ENCODE peak calls at places on chromosome 19, in four cellular contexts. One of them, this sample, is unnamed.

GRCh38 chr19:39223703-39224279 is 19.7 kb upstream of the SYCN start:
- DNase-seq in A549: no peak
- DNase-seq in pancreas: no peak
- DNase-seq in Caco-2: peak
- DNase-seq in this sample: peak

GRCh38 chr19:45677351-45678230 is 9.6 kb downstream of the GIPR start:
- DNase-seq in Caco-2: peak
- DNase-seq in A549: peak
- DNase-seq in pancreas: peak
- DNase-seq in this sample: no peak

GRCh38 chr19:19488041-19488874 is 27.1 kb downstream of the TSSK6 start:
- DNase-seq in A549: no peak
- DNase-seq in Caco-2: no peak
- DNase-seq in pancreas: peak
- DNase-seq in this sample: peak

GRCh38 chr19:44998025-44998424 is 3.2 kb upstream of the RELB start:
- DNase-seq in A549: no peak
- DNase-seq in Caco-2: no peak
- DNase-seq in pancreas: no peak
- DNase-seq in this sample: no peak

GRCh38 chr19:42250666-42251531 is 4.0 kb downstream of the ERF start:
- DNase-seq in A549: no peak
- DNase-seq in Caco-2: no peak
- DNase-seq in pancreas: peak
- DNase-seq in this sample: no peak

GRCh38 chr19:52138614-52139290 is 986 bp downstream of the ZNF616 start:
- DNase-seq in pancreas: no peak
- DNase-seq in Caco-2: peak
- DNase-seq in A549: no peak
- DNase-seq in this sample: no peak

GRCh38 chr19:458091-459042 is 2.5 kb downstream of the SHC2 start:
- DNase-seq in A549: no peak
- DNase-seq in pancreas: peak
- DNase-seq in Caco-2: no peak
- DNase-seq in this sample: no peak

GRCh38 chr19:1131718-1132552 is 28.1 kb downstream of the GPX4 start:
- DNase-seq in Caco-2: peak
- DNase-seq in pancreas: peak
- DNase-seq in A549: peak
- DNase-seq in this sample: no peak

GRCh38 chr19:50255115-50255514 is 51.7 kb downstream of the MYH14 start:
- DNase-seq in pancreas: no peak
- DNase-seq in Caco-2: no peak
- DNase-seq in A549: no peak
- DNase-seq in this sample: no peak

GRCh38 chr19:38394488-38394887 is 6.0 kb downstream of the SPRED3 start:
- DNase-seq in Caco-2: no peak
- DNase-seq in pancreas: no peak
- DNase-seq in A549: no peak
- DNase-seq in this sample: no peak

GRCh38 chr19:31511098-31511497 is 161.9 kb upstream of the TSHZ3 start:
- DNase-seq in pancreas: no peak
- DNase-seq in Caco-2: no peak
- DNase-seq in A549: no peak
- DNase-seq in this sample: no peak

GRCh38 chr19:38714354-38714778 is 29.9 kb downstream of the CAPN12 start:
- DNase-seq in A549: no peak
- DNase-seq in pancreas: no peak
- DNase-seq in Caco-2: no peak
- DNase-seq in this sample: no peak

GRCh38 chr19:29873024-29873800 is 61.4 kb downstream of the CCNE1 start:
- DNase-seq in pancreas: peak
- DNase-seq in A549: peak
- DNase-seq in Caco-2: peak
- DNase-seq in this sample: no peak

GRCh38 chr19:1133471-1133929 is 29.7 kb downstream of the GPX4 start:
- DNase-seq in Caco-2: peak
- DNase-seq in A549: peak
- DNase-seq in pancreas: no peak
- DNase-seq in this sample: no peak

GRCh38 chr19:3066482-3067049 is 4.3 kb upstream of the TLE5 start:
- DNase-seq in A549: no peak
- DNase-seq in Caco-2: no peak
- DNase-seq in pancreas: no peak
- DNase-seq in this sample: no peak

GRCh38 chr19:30079200-30079599 is 137.2 kb downstream of the URI1 start:
- DNase-seq in A549: no peak
- DNase-seq in Caco-2: no peak
- DNase-seq in pancreas: no peak
- DNase-seq in this sample: no peak

GRCh38 chr19:9009935-9010651 is at the start of gene MUC16:
- DNase-seq in A549: no peak
- DNase-seq in pancreas: no peak
- DNase-seq in Caco-2: no peak
- DNase-seq in this sample: no peak

GRCh38 chr19:4914736-4915501 is 5.6 kb downstream of the UHRF1 start:
- DNase-seq in pancreas: no peak
- DNase-seq in A549: peak
- DNase-seq in Caco-2: peak
- DNase-seq in this sample: peak
- H3K4me3 ChIP-seq in pancreas: no peak
- H3K4me3 ChIP-seq in A549: no peak
- H3K4me3 ChIP-seq in Caco-2: no peak
- H3K4me3 ChIP-seq in this sample: no peak

DNA sequence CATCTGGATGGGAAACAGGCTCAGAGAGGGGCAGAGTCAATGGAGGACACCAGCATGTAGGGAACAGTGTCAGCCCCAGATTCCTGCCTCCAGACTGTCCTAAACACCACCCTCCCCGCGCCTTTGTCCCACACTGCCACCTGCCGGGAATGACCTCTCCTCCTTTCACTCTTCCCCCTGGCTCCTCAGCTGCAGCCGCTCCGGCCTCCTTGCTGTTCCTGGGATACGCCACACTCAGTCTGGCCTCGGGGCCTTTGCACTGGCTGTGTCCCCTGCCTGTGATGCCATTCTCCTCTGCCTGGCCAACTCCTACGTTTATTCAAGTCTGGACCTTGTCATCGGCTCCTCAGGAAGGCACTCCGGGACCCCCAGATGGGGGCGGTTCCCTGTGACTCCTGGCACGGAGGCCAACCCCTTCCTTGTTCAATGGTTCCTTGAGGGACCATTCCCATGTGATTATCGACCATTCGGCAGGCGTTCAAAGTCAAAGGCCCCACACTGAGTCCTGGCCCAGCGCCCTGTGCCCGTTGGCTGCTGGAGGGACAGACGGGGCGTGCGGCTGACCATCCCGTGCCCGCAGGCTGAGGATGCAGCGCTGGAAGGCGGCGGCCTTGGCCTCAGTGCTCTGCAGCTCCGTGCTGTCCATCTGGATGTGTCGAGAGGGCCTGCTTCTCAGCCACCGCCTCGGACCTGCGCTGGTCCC is 15.8 kb downstream of the FUT6 start:
- DNase-seq in Caco-2: peak
- DNase-seq in pancreas: no peak
- DNase-seq in A549: peak
- DNase-seq in this sample: no peak
- TF ChIP-seq CTCF in Caco-2: peak
- TF ChIP-seq CTCF in pancreas: no peak
- TF ChIP-seq CTCF in A549: peak
- TF ChIP-seq CTCF in this sample: peak

DNA sequence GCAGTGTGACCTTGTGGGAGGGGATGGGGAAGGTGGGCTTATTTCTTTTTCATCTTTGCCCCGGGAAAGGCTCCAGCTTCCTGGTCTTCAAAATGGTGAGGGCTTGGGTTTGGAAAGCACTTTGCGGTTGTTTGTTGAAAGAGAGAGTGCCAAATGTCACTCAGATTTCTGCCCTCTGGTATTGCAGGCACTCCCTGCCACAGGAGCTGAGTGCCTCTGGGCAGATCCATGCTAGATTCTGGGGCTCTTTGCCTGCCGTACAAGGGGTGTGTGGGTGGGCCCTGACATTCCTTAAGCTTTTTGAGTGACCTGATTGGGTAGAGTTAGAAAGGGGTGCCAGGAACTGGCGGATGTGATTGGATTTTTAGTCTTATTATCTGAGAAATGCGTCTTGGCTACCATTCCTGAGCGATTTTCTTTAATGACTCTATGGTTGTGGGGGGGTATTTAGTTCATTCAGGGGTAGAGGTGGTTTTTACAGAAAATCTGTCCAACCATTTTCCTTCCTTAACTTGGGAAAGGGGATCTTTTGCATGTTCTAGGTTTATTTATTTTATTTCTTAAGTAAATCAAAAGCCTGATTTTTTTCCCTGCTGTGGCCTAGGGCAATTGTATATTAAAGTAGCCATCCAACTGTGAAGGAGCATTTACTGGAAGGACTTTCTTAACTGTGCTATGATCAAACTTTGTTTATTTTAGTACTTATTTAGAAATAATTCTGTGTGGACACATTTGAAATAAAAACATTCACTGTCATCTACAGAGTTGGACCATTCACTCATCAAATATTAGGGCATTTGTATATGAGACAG is 3.2 kb downstream of the ARHGAP35 start:
- DNase-seq in A549: no peak
- DNase-seq in pancreas: no peak
- DNase-seq in Caco-2: no peak
- DNase-seq in this sample: no peak
- H3K4me3 ChIP-seq in A549: peak
- H3K4me3 ChIP-seq in pancreas: no peak
- H3K4me3 ChIP-seq in Caco-2: peak
- H3K4me3 ChIP-seq in this sample: peak

DNA sequence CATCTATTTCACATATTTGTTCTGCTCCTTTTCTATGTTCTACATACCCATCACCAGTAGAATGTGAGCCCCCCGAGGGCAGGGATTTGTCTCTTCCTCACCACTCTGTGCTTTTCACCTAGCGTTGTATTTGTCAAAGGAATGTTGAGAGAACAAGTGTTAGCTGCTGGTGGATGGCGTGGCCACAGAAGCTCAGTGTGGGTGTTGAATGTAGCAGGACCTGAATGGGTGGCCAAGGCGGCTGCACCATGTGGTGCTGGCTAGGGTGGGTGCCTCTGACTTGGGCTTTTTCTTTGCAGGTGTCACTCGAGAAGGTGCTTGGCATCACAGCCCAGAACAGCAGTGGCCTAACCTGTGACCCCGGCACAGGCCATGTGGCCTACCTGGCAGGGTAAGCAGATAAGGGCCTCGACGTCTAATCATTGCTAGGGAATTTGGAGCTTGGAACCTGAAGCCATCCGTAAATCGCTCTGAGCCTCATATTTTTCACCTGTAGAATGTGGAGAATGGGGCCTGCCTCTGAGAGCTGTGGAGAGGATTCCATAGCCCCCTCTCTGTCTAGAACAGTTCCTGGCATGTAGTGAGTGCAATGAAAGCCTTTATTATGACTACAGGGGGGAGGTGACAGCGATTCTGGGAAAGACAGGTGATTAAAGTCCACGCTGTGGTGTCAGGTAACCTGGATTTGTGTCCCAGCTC is 3.9 kb downstream of the WDR62 start:
- DNase-seq in pancreas: no peak
- DNase-seq in Caco-2: peak
- DNase-seq in A549: no peak
- DNase-seq in this sample: no peak
- TF ChIP-seq CTCF in pancreas: no peak
- TF ChIP-seq CTCF in Caco-2: no peak
- TF ChIP-seq CTCF in A549: no peak
- TF ChIP-seq CTCF in this sample: no peak

GRCh38 chr19:13172335-13173128 is 22.3 kb downstream of the IER2 start:
- DNase-seq in A549: peak
- DNase-seq in pancreas: peak
- DNase-seq in Caco-2: no peak
- DNase-seq in this sample: no peak
- H3K4me3 ChIP-seq in A549: no peak
- H3K4me3 ChIP-seq in pancreas: no peak
- H3K4me3 ChIP-seq in Caco-2: no peak
- H3K4me3 ChIP-seq in this sample: no peak

GRCh38 chr19:16521715-16522289 is 20.4 kb downstream of the CHERP start:
- DNase-seq in Caco-2: no peak
- DNase-seq in pancreas: no peak
- DNase-seq in A549: no peak
- DNase-seq in this sample: no peak
- TF ChIP-seq CTCF in Caco-2: no peak
- TF ChIP-seq CTCF in pancreas: no peak
- TF ChIP-seq CTCF in A549: no peak
- TF ChIP-seq CTCF in this sample: no peak

DNA sequence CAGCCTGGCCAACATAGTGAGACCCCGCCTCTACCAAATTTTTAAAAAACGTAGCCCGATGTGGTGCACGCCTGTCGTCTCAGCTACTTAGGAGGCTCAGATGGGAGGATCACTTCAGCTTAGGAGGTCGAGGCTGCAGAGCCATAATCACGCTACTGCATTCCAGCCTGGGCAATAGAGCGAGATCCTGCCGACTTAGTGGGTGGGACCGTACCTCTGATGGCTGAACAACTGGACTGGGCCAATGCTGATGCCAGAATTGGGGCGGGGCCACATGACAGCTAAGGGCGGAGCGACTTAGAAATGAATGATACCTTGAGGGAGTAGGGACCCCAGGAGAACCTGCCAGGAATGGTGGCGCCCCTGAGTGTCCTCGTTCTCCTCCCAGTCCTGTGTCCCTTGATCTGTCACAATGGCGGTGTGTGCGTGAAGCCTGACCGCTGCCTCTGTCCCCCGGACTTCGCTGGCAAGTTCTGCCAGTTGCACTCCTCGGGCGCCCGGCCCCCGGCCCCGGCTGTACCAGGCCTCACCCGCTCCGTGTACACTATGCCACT is 3.6 kb downstream of the LTBP4 start:
- DNase-seq in pancreas: peak
- DNase-seq in Caco-2: peak
- DNase-seq in A549: peak
- DNase-seq in this sample: no peak
- H3K4me3 ChIP-seq in pancreas: no peak
- H3K4me3 ChIP-seq in Caco-2: peak
- H3K4me3 ChIP-seq in A549: peak
- H3K4me3 ChIP-seq in this sample: peak

This sample was measured in LNCaP clone FGC.